ENCODE peak calls at places on chromosome 15, in five cellular contexts. F is MM.1S; P is fibroblast of mammary gland; A is CD8-positive, alpha-beta T cell; B is fibroblast of lung. E is an unnamed sample.
A peak's percentile ranks its signal among the peaks of the same experiment; 100 is the strongest.

GRCh38 chr15:25065286-25065685 is 110.5 kb downstream of the SNRPN start:
- DNase-seq in A (no peak), B (no peak), P (no peak), F (no peak), E (no peak)

GRCh38 chr15:55758580-55758986 is 15.6 kb upstream of the PRTG start:
- DNase-seq in F (no peak), P (no peak), A (no peak), B (no peak), E (peak; percentile 28)

GRCh38 chr15:89828324-89829145 is 13.9 kb upstream of the ANPEP start:
- DNase-seq in F (no peak), P (peak; percentile 86), A (no peak), B (peak; percentile 81), E (peak; percentile 50)

GRCh38 chr15:91968610-91969009 is 115.1 kb downstream of the SLCO3A1 start:
- DNase-seq in F (no peak), P (no peak), A (no peak), B (no peak), E (no peak)

GRCh38 chr15:86629409-86629808 is 549.7 kb downstream of the AGBL1 start:
- DNase-seq in A (no peak), F (no peak), B (no peak), P (no peak), E (no peak)

GRCh38 chr15:87268675-87269074 is 987.9 kb downstream of the NTRK3 start:
- DNase-seq in B (no peak), P (peak; percentile 2), A (no peak), F (no peak), E (peak; percentile 13)

GRCh38 chr15:58731756-58732535 is 17.6 kb downstream of the ADAM10 start:
- DNase-seq in A (no peak), P (peak; percentile 78), F (no peak), B (peak; percentile 59), E (peak; percentile 89)

GRCh38 chr15:47620960-47621681 is 96.2 kb upstream of the SEMA6D start:
- DNase-seq in A (no peak), F (no peak), P (peak; percentile 51), B (no peak), E (peak; percentile 10)

GRCh38 chr15:25408428-25408827 is 30.4 kb downstream of the UBE3A start:
- DNase-seq in A (no peak), F (no peak), P (no peak), B (peak; percentile 20), E (peak; percentile 42)

GRCh38 chr15:56760186-56760585 is 26.9 kb upstream of the ZNF280D start:
- DNase-seq in B (peak; percentile 16), P (peak; percentile 34), F (no peak), A (no peak), E (peak; percentile 80)

GRCh38 chr15:90387534-90388461 is at the start of gene IQGAP1:
- DNase-seq in P (peak; percentile 95), F (peak; percentile 98), B (peak; percentile 95), A (peak; percentile 94), E (peak; percentile 98)

GRCh38 chr15:66842710-66843441 is 140.8 kb downstream of the SMAD6 start:
- DNase-seq in P (peak; percentile 60), F (no peak), B (peak; percentile 87), A (no peak), E (peak; percentile 81)

GRCh38 chr15:82063055-82063454 is 17.2 kb upstream of the MEX3B start:
- DNase-seq in F (no peak), P (no peak), B (no peak), A (no peak), E (no peak)

GRCh38 chr15:69132935-69133861 is 27.2 kb upstream of the GLCE start:
- DNase-seq in A (no peak), B (no peak), P (no peak), F (no peak), E (no peak)

GRCh38 chr15:50210462-50211264 is 28.7 kb downstream of the SLC27A2 start:
- DNase-seq in P (no peak), F (no peak), A (no peak), B (no peak), E (no peak)

GRCh38 chr15:61687124-61687523 is 373.1 kb downstream of the VPS13C start:
- DNase-seq in P (no peak), F (no peak), B (no peak), A (no peak), E (no peak)

GRCh38 chr15:40054056-40054745 is 15.2 kb upstream of the SRP14 start:
- DNase-seq in P (no peak), A (no peak), F (peak; percentile 67), B (no peak), E (no peak)

GRCh38 chr15:81120069-81120468 is 14.0 kb upstream of the CFAP161 start:
- DNase-seq in B (no peak), A (no peak), F (peak; percentile 3), P (no peak), E (no peak)

GRCh38 chr15:40702077-40702476 is 7.1 kb downstream of the RAD51 start:
- DNase-seq in A (no peak), P (peak; percentile 16), F (peak; percentile 58), B (peak; percentile 37), E (peak; percentile 61)

GRCh38 chr15:69116391-69116790 is 44.0 kb upstream of the GLCE start:
- DNase-seq in B (no peak), P (no peak), F (no peak), A (no peak), E (no peak)

GRCh38 chr15:39310633-39311032 is 270.2 kb upstream of the THBS1 start:
- DNase-seq in A (no peak), F (no peak), P (peak; percentile 34), B (no peak), E (no peak)

GRCh38 chr15:68554716-68555347 is 24.0 kb upstream of the CORO2B start:
- DNase-seq in B (no peak), P (no peak), F (no peak), A (no peak), E (no peak)

GRCh38 chr15:101115887-101116680 is 135.8 kb downstream of the CHSY1 start:
- DNase-seq in F (no peak), A (no peak), B (peak; percentile 87), P (peak; percentile 90), E (peak; percentile 69)

GRCh38 chr15:73357999-73358665 is 10.6 kb downstream of the HCN4 start:
- DNase-seq in F (no peak), P (no peak), A (no peak), B (no peak), E (no peak)

GRCh38 chr15:52480990-52481389 is 47.7 kb downstream of the MYO5A start:
- DNase-seq in B (no peak), F (peak; percentile 45), A (no peak), P (no peak), E (no peak)

GRCh38 chr15:52481915-52482314 is 46.8 kb downstream of the MYO5A start:
- DNase-seq in A (peak; percentile 52), F (peak; percentile 94), P (peak; percentile 84), B (peak; percentile 63), E (peak; percentile 92)

GRCh38 chr15:52486003-52486996 is 42.4 kb downstream of the MYO5A start:
- DNase-seq in F (no peak), P (no peak), A (no peak), B (no peak), E (no peak)

GRCh38 chr15:52485290-52485689 is 43.4 kb downstream of the MYO5A start:
- DNase-seq in F (no peak), B (no peak), A (no peak), P (no peak), E (no peak)

GRCh38 chr15:52483712-52484111 is 45.0 kb downstream of the MYO5A start:
- DNase-seq in B (peak; percentile 44), A (no peak), F (no peak), P (peak; percentile 77), E (peak; percentile 62)
- H3K4me3 ChIP-seq in B (no peak overlapping the region), A (no peak overlapping the region), F (no peak overlapping the region), P (no peak overlapping the region), E (no peak overlapping the region)

GRCh38 chr15:95919460-95919859 is 411.0 kb upstream of the NR2F2 start:
- DNase-seq in B (peak; percentile 28), P (peak; percentile 1), A (no peak), F (no peak), E (no peak)

GRCh38 chr15:95921404-95921803 is 409.1 kb upstream of the NR2F2 start:
- DNase-seq in A (no peak), F (no peak), P (no peak), B (no peak), E (no peak)

GRCh38 chr15:95923797-95924196 is 406.7 kb upstream of the NR2F2 start:
- DNase-seq in A (no peak), P (peak; percentile 3), F (no peak), B (no peak), E (no peak)

GRCh38 chr15:95918525-95918924 is 412.0 kb upstream of the NR2F2 start:
- DNase-seq in B (no peak), P (no peak), F (no peak), A (no peak), E (no peak)

DNA sequence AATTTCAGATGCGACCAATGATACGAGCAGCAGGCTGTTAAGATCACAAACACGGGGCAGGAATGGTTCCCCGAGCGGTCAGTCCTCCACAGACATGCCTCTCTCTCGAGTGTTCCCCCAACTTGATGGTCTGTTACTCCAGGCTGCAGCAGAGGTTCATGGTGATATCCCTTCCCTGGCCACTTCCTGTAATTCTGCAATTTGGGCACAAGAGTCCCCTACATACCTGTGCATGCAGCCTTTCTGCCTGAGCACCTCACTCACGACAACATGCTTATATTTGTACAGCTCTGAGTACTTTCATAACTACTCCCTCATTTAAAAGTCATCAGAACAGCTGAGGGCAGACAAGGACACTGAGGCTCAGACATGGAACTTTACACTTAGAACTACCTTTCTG is 408.1 kb upstream of the NR2F2 start:
- DNase-seq in A (no peak), F (no peak), B (no peak), P (peak; percentile 1), E (no peak)
- TF ChIP-seq CTCF in A (no peak), F (no peak), B (no peak), P (no peak), E (no peak)

GRCh38 chr15:78875107-78875914 is 2.6 kb downstream of the MORF4L1 start:
- DNase-seq in P (no peak), A (no peak), B (no peak), F (no peak), E (peak; percentile 26)
- H3K4me3 ChIP-seq in P (peak overlapping the region; percentile 73), A (peak overlapping the region; percentile 97), B (peak overlapping the region; percentile 100), F (peak overlapping the region; percentile 73), E (peak overlapping the region; percentile 99)

GRCh38 chr15:98703291-98703690 is 55.0 kb downstream of the IGF1R start:
- DNase-seq in A (no peak), B (no peak), F (no peak), P (no peak), E (no peak)

GRCh38 chr15:98706387-98706786 is 58.0 kb downstream of the IGF1R start:
- DNase-seq in P (no peak), B (peak; percentile 34), F (no peak), A (no peak), E (no peak)

GRCh38 chr15:98705070-98705469 is 56.7 kb downstream of the IGF1R start:
- DNase-seq in F (no peak), A (no peak), P (no peak), B (no peak), E (no peak)

GRCh38 chr15:98708191-98708590 is 59.9 kb downstream of the IGF1R start:
- DNase-seq in B (no peak), P (no peak), A (no peak), F (no peak), E (no peak)

DNA sequence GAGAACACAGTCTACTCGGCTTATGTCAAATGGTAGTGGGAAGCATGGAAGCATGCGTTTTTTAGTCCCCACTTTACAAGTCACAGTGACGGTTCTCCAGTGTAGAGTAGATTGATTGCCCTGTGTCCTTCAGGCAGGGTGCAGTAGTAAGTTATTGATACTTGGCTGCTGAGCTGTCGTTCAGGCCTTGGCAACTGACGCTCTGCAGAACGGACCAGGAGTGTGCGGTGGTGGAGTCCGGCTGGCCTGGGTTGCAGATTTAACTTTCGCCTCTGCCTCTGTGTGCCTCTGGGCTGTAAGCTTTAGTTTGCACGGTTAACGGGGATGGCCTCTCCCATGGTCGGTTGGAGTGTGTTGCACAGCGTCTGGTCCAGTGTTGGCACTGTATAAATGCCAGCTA is 58.6 kb downstream of the IGF1R start:
- DNase-seq in F (no peak), A (no peak), B (no peak), P (no peak), E (no peak)
- TF ChIP-seq CTCF in F (no peak), A (no peak), B (no peak), P (no peak), E (no peak)